ENCODE peak calls at places on chromosomes 5 and 9, in seven cellular contexts. B, E, D, Q, P, K and W are unnamed samples. For H3K4me1, the result is how much of the 10 kb centered on the place peaks cover.

GRCh38 chr9:77475641-77476473 is 172.3 kb downstream of the GNA14 start:
- DNase-seq in P (no peak), K (no peak), E (peak), Q (no peak), D (no peak), B (no peak), W (no peak)

GRCh38 chr5:181043285-181044092 is 3.4 kb downstream of the BTNL9 start:
- DNase-seq in B (peak), D (no peak), E (peak), P (no peak), Q (no peak), K (no peak), W (no peak)

GRCh38 chr5:87408219-87408618 is 4.5 kb downstream of the CCNH start:
- DNase-seq in E (no peak), Q (no peak), D (no peak), K (no peak), B (no peak), P (no peak), W (no peak)

GRCh38 chr9:109182940-109183798 is 16.1 kb upstream of the FRRS1L start:
- DNase-seq in B (peak), K (peak), D (no peak), P (peak), Q (peak), E (peak), W (no peak)

GRCh38 chr5:129177451-129177850 is 82.9 kb downstream of the ISOC1 start:
- DNase-seq in E (no peak), D (no peak), B (no peak), P (no peak), K (no peak), Q (no peak), W (no peak)

GRCh38 chr9:122402403-122403268 is 31.8 kb downstream of the PTGS1 start:
- DNase-seq in E (no peak), P (no peak), D (no peak), Q (peak), B (peak), K (no peak), W (no peak)

GRCh38 chr5:95723632-95724369 is 7.3 kb upstream of the RHOBTB3 start:
- DNase-seq in D (no peak), B (no peak), K (peak), Q (peak), E (no peak), P (no peak), W (no peak)

GRCh38 chr5:68456756-68457217 is 241.2 kb downstream of the PIK3R1 start:
- DNase-seq in K (peak), Q (peak), D (no peak), B (peak), P (peak), E (no peak), W (no peak)

GRCh38 chr5:126043684-126044083 is 379.5 kb upstream of the GRAMD2B start:
- DNase-seq in E (no peak), D (no peak), K (no peak), Q (no peak), P (no peak), B (no peak), W (no peak)

GRCh38 chr5:160199410-160199911 is 29.8 kb upstream of the FABP6 start:
- DNase-seq in P (peak), B (peak), K (peak), D (no peak), Q (peak), E (peak), W (peak)

GRCh38 chr5:142151436-142152382 is 43.1 kb downstream of the NDFIP1 start:
- DNase-seq in E (peak), Q (peak), D (peak), P (no peak), B (peak), K (peak), W (no peak)

GRCh38 chr5:149452665-149453617 is 73.8 kb upstream of the IL17B start:
- DNase-seq in K (no peak), P (no peak), B (no peak), E (no peak), D (no peak), Q (peak), W (no peak)

GRCh38 chr5:36357391-36357790 is 55.7 kb upstream of the RANBP3L start:
- DNase-seq in E (no peak), K (no peak), P (no peak), D (no peak), Q (no peak), B (no peak), W (no peak)

GRCh38 chr5:78624011-78624541 is 24.5 kb downstream of the LHFPL2 start:
- DNase-seq in Q (peak), K (peak), D (no peak), E (no peak), B (no peak), P (no peak), W (no peak)

GRCh38 chr9:127384016-127384730 is 12.8 kb upstream of the SLC2A8 start:
- DNase-seq in K (no peak), D (no peak), E (no peak), P (no peak), B (no peak), Q (no peak), W (no peak)

GRCh38 chr5:72586788-72587530 is 79.7 kb upstream of the ZNF366 start:
- DNase-seq in E (no peak), P (no peak), K (no peak), D (no peak), B (no peak), Q (no peak), W (no peak)

GRCh38 chr5:124721336-124721735 is 25.1 kb downstream of the ZNF608 start:
- DNase-seq in D (no peak), Q (no peak), E (no peak), B (no peak), P (no peak), K (no peak), W (no peak)

GRCh38 chr5:147509041-147509709 is 693 bp downstream of the DPYSL3 start:
- DNase-seq in E (no peak), P (no peak), D (no peak), B (no peak), K (peak), Q (no peak), W (no peak)

GRCh38 chr5:156896545-156896944 is 46.5 kb downstream of the PPP1R2B start:
- DNase-seq in K (no peak), B (no peak), P (no peak), E (no peak), Q (peak), D (no peak), W (no peak)

GRCh38 chr9:14343948-14344547 is 30.1 kb upstream of the NFIB start:
- DNase-seq in K (no peak), B (no peak), Q (no peak), D (no peak), P (no peak), E (no peak), W (no peak)

GRCh38 chr9:121107041-121107440 is 32.3 kb downstream of the CNTRL start:
- DNase-seq in P (no peak), Q (no peak), E (peak), B (peak), K (no peak), D (no peak), W (no peak)

GRCh38 chr9:106358331-106358730 is 504.6 kb upstream of the ZNF462 start:
- DNase-seq in Q (no peak), P (no peak), B (no peak), D (no peak), E (no peak), K (no peak), W (no peak)

GRCh38 chr5:122849746-122850145 is 4.3 kb downstream of the SNX24 start:
- DNase-seq in P (no peak), K (no peak), D (no peak), B (no peak), Q (no peak), E (no peak), W (no peak)

GRCh38 chr5:141420855-141421488 is at the start of gene PCDHGA11:
- DNase-seq in B (no peak), D (peak), E (peak), P (no peak), Q (peak), K (peak), W (peak)

GRCh38 chr9:122318284-122318683 is 52.5 kb upstream of the PTGS1 start:
- DNase-seq in K (no peak), B (no peak), Q (no peak), E (no peak), P (no peak), D (no peak), W (no peak)

GRCh38 chr9:4762108-4762888 is 21.3 kb upstream of the AK3 start:
- DNase-seq in P (peak), D (peak), B (peak), K (peak), E (peak), Q (peak), W (peak)

GRCh38 chr9:121073038-121073437 is 1.7 kb upstream of the CNTRL start:
- DNase-seq in K (no peak), Q (peak), E (peak), D (no peak), B (no peak), P (no peak), W (peak)

GRCh38 chr9:124776613-124776951 is 351 bp upstream of the OLFML2A start:
- DNase-seq in P (no peak), K (no peak), Q (no peak), B (no peak), E (no peak), D (no peak), W (no peak)

GRCh38 chr9:124779368-124780059 is 2.6 kb downstream of the OLFML2A start:
- DNase-seq in K (no peak), D (no peak), P (no peak), E (no peak), Q (no peak), B (peak), W (no peak)

GRCh38 chr9:124778575-124779367 is 1.8 kb downstream of the OLFML2A start:
- DNase-seq in B (no peak), D (no peak), K (no peak), P (no peak), Q (no peak), E (no peak), W (no peak)

GRCh38 chr9:124774131-124774978 is 2.6 kb upstream of the OLFML2A start:
- DNase-seq in B (peak), Q (peak), K (peak), P (peak), D (peak), E (peak), W (peak)

GRCh38 chr9:124776952-124777645 is at the start of gene OLFML2A:
- DNase-seq in Q (peak), P (no peak), E (peak), D (no peak), K (peak), B (peak), W (no peak)
- TF ChIP-seq CTCF in Q (peak), P (no peak), E (peak), D (peak), K (peak), B (peak), W (peak)

GRCh38 chr9:95005276-95006141 is 279.0 kb downstream of the AOPEP start:
- DNase-seq in K (no peak), D (no peak), P (peak), E (no peak), Q (no peak), B (no peak), W (no peak)

GRCh38 chr9:95004452-95005275 is 278.2 kb downstream of the AOPEP start:
- DNase-seq in K (peak), E (no peak), D (no peak), Q (peak), B (no peak), P (peak), W (peak)

GRCh38 chr9:95009459-95009858 is 283.0 kb downstream of the AOPEP start:
- DNase-seq in B (no peak), Q (no peak), K (peak), D (no peak), E (no peak), P (no peak), W (no peak)

GRCh38 chr9:95008151-95008771 is 281.8 kb downstream of the AOPEP start:
- DNase-seq in Q (no peak), B (no peak), K (peak), P (peak), D (no peak), E (no peak), W (peak)

DNA sequence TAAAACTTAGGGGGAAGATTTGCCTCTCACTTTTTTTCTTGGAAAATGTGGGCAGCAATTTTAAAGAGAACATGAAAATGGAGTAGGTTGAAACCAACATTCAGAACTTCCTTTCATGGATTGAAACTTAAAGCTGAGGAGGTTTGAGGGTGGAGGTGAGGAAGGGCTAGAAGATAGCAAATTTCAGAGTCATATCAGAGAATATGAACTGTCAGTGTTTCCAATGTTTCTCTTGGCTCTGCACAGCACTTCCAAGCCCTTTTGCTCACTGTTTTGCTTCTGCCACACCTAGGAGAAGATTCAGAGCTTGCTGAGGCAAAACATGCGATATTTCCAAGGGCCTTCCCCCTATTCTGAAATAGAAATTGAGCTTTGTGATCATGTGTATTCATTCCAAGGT is 281.0 kb downstream of the AOPEP start:
- DNase-seq in Q (no peak), D (no peak), K (no peak), P (no peak), E (no peak), B (no peak), W (no peak)
- H3K4me3 ChIP-seq in Q (peak), D (no peak), K (peak), P (peak), E (no peak), B (peak), W (peak)

GRCh38 chr5:131671409-131671808 is 36.4 kb upstream of the RAPGEF6 start:
- DNase-seq in B (no peak), K (no peak), E (no peak), Q (no peak), D (peak), P (no peak), W (no peak)

GRCh38 chr5:131677115-131677514 is 42.1 kb upstream of the RAPGEF6 start:
- DNase-seq in B (no peak), P (no peak), K (no peak), D (no peak), Q (no peak), E (no peak), W (no peak)

GRCh38 chr5:131672791-131673190 is 37.8 kb upstream of the RAPGEF6 start:
- DNase-seq in K (no peak), P (no peak), D (no peak), E (no peak), Q (no peak), B (no peak), W (no peak)

GRCh38 chr5:131671994-131672655 is 37.1 kb upstream of the RAPGEF6 start:
- DNase-seq in P (no peak), B (no peak), K (no peak), D (no peak), E (no peak), Q (peak), W (no peak)
- H3K4me1 ChIP-seq in P (under half), B (under half), K (under half), D (under half), E (under half), Q (under half), W (under half)

GRCh38 chr5:1443991-1444360 is 1.3 kb downstream of the SLC6A3 start:
- DNase-seq in B (no peak), Q (no peak), K (no peak), E (no peak), D (no peak), P (no peak), W (no peak)
- TF ChIP-seq CTCF in B (no peak), Q (no peak), K (no peak), E (no peak), D (no peak), P (no peak), W (no peak)

DNA sequence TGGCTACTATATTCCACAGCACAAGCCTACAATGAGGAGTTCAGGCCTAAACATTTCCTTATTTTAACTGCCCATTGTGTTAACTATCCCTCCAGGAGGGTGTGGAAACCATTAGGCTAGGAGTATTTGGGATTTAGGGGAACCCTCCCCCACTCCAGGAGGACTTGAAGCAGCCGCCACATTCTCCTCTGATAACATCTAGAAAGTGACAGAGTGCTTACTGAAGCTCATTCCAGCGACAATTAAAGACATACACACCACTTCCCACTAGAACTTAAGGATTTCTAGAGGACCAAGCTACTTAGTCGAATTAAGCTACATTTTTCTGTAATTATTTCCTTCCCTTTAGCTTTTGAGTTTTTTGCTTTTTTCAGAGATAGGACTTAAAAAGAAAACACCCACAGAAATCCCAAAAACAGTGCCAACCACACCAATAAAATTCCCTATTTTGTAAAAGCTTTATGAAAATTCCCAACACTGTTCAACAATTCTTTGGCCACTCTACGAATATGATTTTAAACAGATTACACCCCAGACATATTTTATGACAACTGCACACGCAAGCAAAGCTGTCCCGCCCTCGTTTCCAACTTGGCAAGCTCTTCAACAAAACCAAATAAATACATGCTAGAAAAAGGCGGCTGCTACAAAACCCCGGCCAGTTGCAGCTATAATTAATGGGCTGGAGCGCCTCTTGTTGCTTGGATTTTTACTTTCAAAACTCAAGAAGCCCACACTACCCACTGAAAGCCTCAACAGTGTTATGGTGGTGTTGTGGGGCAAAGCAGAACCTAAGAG is 4.6 kb downstream of the ROR2 start:
- DNase-seq in P (no peak), K (no peak), Q (peak), E (no peak), D (no peak), B (no peak), W (no peak)
- H3K4me3 ChIP-seq in P (no peak), K (no peak), Q (peak), E (no peak), D (no peak), B (no peak), W (no peak)

GRCh38 chr9:133954862-133955529 is 37.1 kb downstream of the VAV2 start:
- DNase-seq in B (no peak), K (no peak), D (peak), P (no peak), Q (no peak), E (peak), W (peak)
- H3K4me1 ChIP-seq in B (under half), K (half or more), D (under half), P (under half), Q (under half), E (half or more), W (half or more)

GRCh38 chr9:99167694-99168093 is 54.0 kb downstream of the ALG2 start:
- DNase-seq in B (no peak), E (no peak), Q (no peak), D (no peak), K (no peak), P (no peak), W (no peak)

GRCh38 chr9:99172129-99173091 is 49.3 kb downstream of the ALG2 start:
- DNase-seq in B (no peak), Q (no peak), P (no peak), E (no peak), K (no peak), D (no peak), W (no peak)

GRCh38 chr9:99169086-99169485 is 52.7 kb downstream of the ALG2 start:
- DNase-seq in K (no peak), P (no peak), D (no peak), Q (no peak), B (no peak), E (no peak), W (no peak)

GRCh38 chr9:99171225-99172128 is 50.3 kb downstream of the ALG2 start:
- DNase-seq in D (no peak), P (no peak), E (no peak), K (no peak), B (no peak), Q (no peak), W (no peak)

GRCh38 chr9:99169982-99170761 is 51.6 kb downstream of the ALG2 start:
- DNase-seq in P (no peak), B (no peak), Q (no peak), E (no peak), D (no peak), K (peak), W (no peak)
- TF ChIP-seq CTCF in P (no peak), B (no peak), Q (no peak), E (no peak), D (no peak), K (peak), W (no peak)

DNA sequence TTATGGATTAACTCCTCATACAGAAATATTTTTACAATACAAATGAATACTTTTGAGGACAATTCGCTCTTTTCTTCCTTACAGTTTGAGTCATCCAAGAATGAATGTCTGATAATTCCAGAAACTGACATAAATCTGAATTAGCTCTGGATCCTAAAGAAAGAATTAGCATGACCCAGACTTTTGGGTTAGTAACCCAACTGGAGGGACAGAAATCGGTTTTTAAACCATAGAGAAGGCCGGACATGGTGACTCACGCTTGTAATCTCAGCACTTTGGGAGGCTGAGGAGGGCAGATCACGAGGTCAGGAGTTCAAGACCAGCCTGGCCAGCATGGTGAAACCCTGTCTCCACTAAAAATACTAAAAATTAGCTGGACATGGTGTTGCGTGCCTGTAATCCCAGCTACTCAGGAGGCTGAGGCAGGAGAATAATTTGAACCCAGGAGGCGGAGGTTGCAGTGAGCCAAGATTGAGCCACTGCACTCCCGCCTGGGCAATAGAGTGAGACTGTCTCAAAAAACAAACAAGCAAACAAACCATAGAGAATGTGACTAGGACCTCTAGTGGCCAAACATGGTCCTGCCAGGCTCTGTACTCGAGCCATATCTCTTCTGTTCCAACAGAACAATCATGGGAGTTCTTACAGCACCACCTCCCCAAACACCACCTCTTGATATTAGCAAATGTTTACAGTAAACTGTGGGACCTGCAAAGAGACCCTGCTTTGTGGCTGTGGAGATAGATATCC is 44.8 kb downstream of the LURAP1L start:
- DNase-seq in K (peak), Q (peak), B (no peak), P (no peak), D (no peak), E (peak), W (no peak)
- H3K4me3 ChIP-seq in K (no peak), Q (no peak), B (no peak), P (no peak), D (no peak), E (no peak), W (no peak)

DNA sequence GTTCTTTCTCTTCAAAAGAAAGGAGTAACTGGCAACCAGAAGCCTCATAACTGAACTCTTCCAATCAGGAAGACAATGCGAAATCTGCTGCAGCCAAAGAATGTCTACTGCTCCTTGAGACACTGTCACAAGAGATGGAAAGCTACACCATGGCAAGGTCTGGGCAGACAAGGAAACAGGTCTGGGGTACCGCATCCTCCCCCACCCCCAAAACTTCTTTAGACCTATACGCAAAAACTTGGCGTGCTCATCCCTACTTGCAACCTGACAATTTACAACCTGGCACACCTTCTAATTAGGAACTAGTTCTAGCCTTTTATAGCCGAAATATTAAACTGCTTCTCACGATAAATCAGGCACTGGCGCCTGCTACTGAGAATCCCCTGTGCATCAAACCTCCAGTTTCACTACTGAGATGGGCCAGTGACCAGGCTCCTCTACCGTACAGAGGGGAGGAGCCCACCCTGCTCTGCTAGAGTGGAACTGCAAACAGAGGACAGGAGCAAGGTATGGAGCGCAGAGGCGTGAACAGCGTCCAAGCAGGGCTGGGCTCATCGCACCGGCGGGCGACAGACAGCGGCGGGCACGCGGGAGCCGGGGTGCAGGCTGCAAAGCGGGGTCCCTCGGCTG is 843 bp downstream of the PLPP1 start:
- DNase-seq in Q (peak), P (peak), B (peak), D (peak), E (peak), K (peak), W (no peak)
- H3K4me1 ChIP-seq in Q (under half), P (under half), B (under half), D (under half), E (under half), K (under half), W (under half)